ENCODE peak calls at places on chromosomes 1 and 21, in six cellular contexts. I, Y, V, H, D and F are unnamed samples.

GRCh38 chr1:59701376-59701775 is 113.4 kb upstream of the HOOK1 start:
- DNase-seq in I (no peak), D (no peak), V (no peak), H (no peak), Y (no peak), F (no peak)

GRCh38 chr1:221032616-221033342 is 153.5 kb downstream of the HLX start:
- DNase-seq in I (no peak), H (no peak), D (peak; percentile 34), Y (no peak), V (no peak), F (no peak)

GRCh38 chr1:223393275-223394214 is at the start of gene CCDC185:
- DNase-seq in D (no peak), Y (peak; percentile 11), H (no peak), I (peak; percentile 34), V (no peak), F (no peak)

GRCh38 chr1:207414606-207415108 is 39.5 kb upstream of the CR2 start:
- DNase-seq in Y (no peak), I (no peak), H (no peak), D (no peak), V (no peak), F (no peak)

GRCh38 chr1:42756956-42757891 is 9.6 kb downstream of the P3H1 start:
- DNase-seq in I (no peak), Y (peak; percentile 29), H (no peak), D (peak; percentile 82), V (peak; percentile 75), F (no peak)

GRCh38 chr1:241063281-241063680 is 293.7 kb downstream of the RGS7 start:
- DNase-seq in D (no peak), H (no peak), Y (no peak), V (no peak), I (no peak), F (no peak)

GRCh38 chr21:44800971-44801467 is 601 bp downstream of the UBE2G2 start:
- DNase-seq in D (peak; percentile 70), H (no peak), V (peak; percentile 70), Y (no peak), I (no peak), F (no peak)

GRCh38 chr1:108502624-108503023 is 52.5 kb downstream of the NBPF6 start:
- DNase-seq in H (no peak), D (no peak), V (no peak), Y (no peak), I (no peak), F (no peak)

GRCh38 chr21:33943293-33943692 is 27.7 kb upstream of the ATP5PO start:
- DNase-seq in D (no peak), H (no peak), V (no peak), I (no peak), Y (no peak), F (no peak)

GRCh38 chr1:198934901-198935301 is 296.1 kb downstream of the PTPRC start:
- DNase-seq in D (no peak), I (no peak), V (no peak), H (no peak), Y (no peak), F (no peak)

GRCh38 chr1:26142165-26142564 is 16.7 kb upstream of the FAM110D start:
- DNase-seq in V (no peak), Y (no peak), D (no peak), I (no peak), H (no peak), F (no peak)

GRCh38 chr1:96710708-96711477 is 10.7 kb upstream of the PTBP2 start:
- DNase-seq in D (no peak), H (no peak), I (no peak), V (no peak), Y (no peak), F (no peak)

GRCh38 chr21:44965251-44966022 is 25.6 kb downstream of the SLX9 start:
- DNase-seq in I (no peak), H (no peak), Y (no peak), D (no peak), V (no peak), F (no peak)

GRCh38 chr1:187185389-187185788 is 356.6 kb downstream of the PLA2G4A start:
- DNase-seq in I (no peak), D (no peak), V (no peak), H (no peak), Y (no peak), F (no peak)

GRCh38 chr1:208985231-208985630 is 598.3 kb upstream of the CAMK1G start:
- DNase-seq in H (no peak), D (no peak), I (no peak), Y (no peak), V (no peak), F (no peak)

GRCh38 chr1:77218477-77219165 is 609 bp downstream of the PIGK start:
- DNase-seq in D (peak; percentile 24), I (no peak), Y (no peak), H (no peak), V (no peak), F (no peak)

DNA sequence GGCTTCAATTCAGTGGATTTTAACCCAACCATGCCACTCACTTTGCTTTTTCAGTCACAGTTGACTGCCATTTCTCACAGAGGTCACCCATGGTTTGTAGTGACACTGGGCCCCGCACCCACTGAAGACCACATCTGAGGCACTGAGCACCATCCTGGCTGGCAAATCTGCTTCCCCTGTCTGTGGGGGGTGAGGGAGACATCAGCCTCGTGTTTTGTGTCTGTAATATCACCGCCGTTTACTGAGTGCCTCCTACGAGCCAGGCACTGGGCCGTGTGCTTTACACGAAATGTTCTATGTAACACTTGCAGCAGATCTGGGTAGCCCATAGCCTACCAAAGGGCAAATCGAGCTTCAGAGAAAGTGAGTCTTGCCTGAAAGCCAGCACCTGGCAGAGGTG is 161.8 kb downstream of the PGBD5 start:
- DNase-seq in Y (no peak), I (no peak), H (no peak), D (no peak), V (no peak), F (no peak)
- TF ChIP-seq CTCF in Y (no peak), I (no peak), H (no peak), D (no peak), V (no peak), F (no peak)

GRCh38 chr1:41356752-41357151 is 4.5 kb upstream of the FOXO6 start:
- DNase-seq in H (no peak), I (no peak), V (no peak), D (no peak), Y (no peak), F (peak; percentile 30)
- H3K27me3 ChIP-seq in H (peaks cover 6% of the 10 kb centered on the region), I (no peaks in the 10 kb centered on the region), V (peaks cover 10% of the 10 kb centered on the region), D (peaks cover 5% of the 10 kb centered on the region), Y (no peaks in the 10 kb centered on the region), F (no peaks in the 10 kb centered on the region)

GRCh38 chr1:2859219-2859880 is 57.9 kb upstream of the TTC34 start:
- DNase-seq in I (no peak), V (no peak), Y (no peak), D (no peak), H (no peak), F (no peak)
- H3K9me3 ChIP-seq in I (no peaks in the 10 kb centered on the region), V (peaks cover 39% of the 10 kb centered on the region), Y (no peaks in the 10 kb centered on the region), D (no peaks in the 10 kb centered on the region), H (peaks cover 100% of the 10 kb centered on the region), F (no peaks in the 10 kb centered on the region)

GRCh38 chr1:106975944-106976343 is 80.5 kb upstream of the PRMT6 start:
- DNase-seq in H (peak; percentile 9), V (peak; percentile 50), I (no peak), D (peak; percentile 3), Y (no peak), F (no peak)
- TF ChIP-seq CTCF in H (peak; percentile 61), V (peak; percentile 74), I (no peak), D (no peak), Y (no peak), F (no peak)

DNA sequence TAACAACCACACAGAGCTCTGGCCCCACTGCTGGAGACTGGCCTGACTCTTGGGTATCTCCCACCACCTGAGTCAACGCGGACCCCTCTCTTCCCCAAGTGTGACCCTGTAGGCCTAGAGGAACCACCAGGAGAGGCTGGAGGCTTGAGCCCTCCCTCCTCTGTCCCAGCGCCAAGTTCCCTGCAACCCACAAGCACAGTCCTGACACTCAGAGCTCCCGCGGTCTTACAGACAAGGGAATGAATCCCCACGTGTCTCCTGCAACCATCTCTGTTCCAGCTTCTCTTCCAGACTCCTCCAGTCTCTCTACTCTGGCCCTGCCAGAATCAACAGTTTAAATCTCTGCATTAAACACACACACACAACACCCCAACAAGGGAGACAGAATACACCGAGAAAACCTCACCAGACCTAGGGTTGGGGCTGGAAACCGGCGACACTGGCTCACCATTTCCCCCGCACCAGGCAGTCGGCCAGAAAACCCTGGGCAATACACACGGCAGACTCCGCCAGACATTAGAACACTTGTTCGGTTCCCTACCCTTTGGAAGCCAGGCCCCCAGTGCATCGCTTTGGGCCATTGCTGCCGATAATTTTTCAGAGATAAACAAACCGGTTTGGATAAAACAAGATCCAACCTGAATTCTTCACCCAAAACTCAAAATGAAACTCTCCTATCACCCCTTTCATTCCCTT is 21.7 kb downstream of the CASZ1 start:
- DNase-seq in Y (no peak), I (no peak), D (no peak), V (no peak), H (no peak), F (no peak)
- H3K27me3 ChIP-seq in Y (no peaks in the 10 kb centered on the region), I (no peaks in the 10 kb centered on the region), D (peaks cover 88% of the 10 kb centered on the region), V (no peaks in the 10 kb centered on the region), H (no peaks in the 10 kb centered on the region), F (no peaks in the 10 kb centered on the region)

GRCh38 chr1:35280006-35280405 is 11.5 kb downstream of the ZMYM4 start:
- DNase-seq in D (no peak), Y (no peak), I (no peak), H (no peak), V (no peak), F (no peak)
- H3K9me3 ChIP-seq in D (peaks cover 12% of the 10 kb centered on the region), Y (no peaks in the 10 kb centered on the region), I (no peaks in the 10 kb centered on the region), H (peaks cover 6% of the 10 kb centered on the region), V (peaks cover 45% of the 10 kb centered on the region), F (no peaks in the 10 kb centered on the region)

DNA sequence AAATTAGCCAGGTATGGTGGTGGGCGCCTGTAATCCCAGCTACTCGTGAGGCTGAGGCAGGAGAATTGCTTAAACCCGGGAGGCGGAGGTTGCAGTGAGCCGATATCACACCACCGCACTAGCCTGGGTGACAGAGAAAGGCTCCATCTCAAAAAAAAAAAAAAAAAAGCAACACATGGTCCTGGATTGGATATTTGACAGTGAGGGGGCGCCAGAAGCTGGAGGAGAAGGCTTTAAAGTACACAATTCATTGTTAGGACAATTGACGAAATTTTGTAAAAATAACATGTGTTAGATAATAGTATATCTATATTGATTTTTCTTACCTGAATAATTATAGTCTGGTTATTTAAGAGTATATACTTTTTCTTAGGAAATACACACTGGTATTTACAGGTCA is 50.2 kb upstream of the USP25 start:
- DNase-seq in Y (no peak), I (no peak), V (no peak), H (no peak), D (peak; percentile 29), F (no peak)
- TF ChIP-seq CTCF in Y (no peak), I (no peak), V (peak; percentile 49), H (no peak), D (peak; percentile 24), F (no peak)

GRCh38 chr1:23178414-23178813 is 9.8 kb upstream of the LUZP1 start:
- DNase-seq in D (peak; percentile 65), H (no peak), V (no peak), Y (no peak), I (no peak), F (no peak)
- H3K27me3 ChIP-seq in D (peaks cover 4% of the 10 kb centered on the region), H (peaks cover 10% of the 10 kb centered on the region), V (peaks cover 20% of the 10 kb centered on the region), Y (no peaks in the 10 kb centered on the region), I (no peaks in the 10 kb centered on the region), F (no peaks in the 10 kb centered on the region)

GRCh38 chr1:238139713-238140112 is 249.0 kb upstream of the ZP4 start:
- DNase-seq in D (no peak), I (no peak), Y (no peak), V (no peak), H (no peak), F (no peak)
- H3K9me3 ChIP-seq in D (peaks cover 4% of the 10 kb centered on the region), I (no peaks in the 10 kb centered on the region), Y (no peaks in the 10 kb centered on the region), V (no peaks in the 10 kb centered on the region), H (no peaks in the 10 kb centered on the region), F (no peaks in the 10 kb centered on the region)